ENCODE peak calls at places on chromosome 19, in nine cellular contexts. I is activated CD4-positive, alpha-beta T cell treated with anti-CD3 and anti-CD28 coated beads, Interleukin-2, amount 10 ng/mL, durations not matched to agents 7 days and 5 days; J is DMS153; U is AG08395; T is stimulated activated CD4-positive, alpha-beta T cell treated with anti-CD3 and anti-CD28 coated beads, Interleukin-12 subunit alpha, Interleukin-12 subunit beta, amount 100 ng/mL, for 24 hours; B is stimulated activated CD8-positive, alpha-beta memory T cell treated with anti-CD3 and anti-CD28 coated beads, Interleukin-4, amount 100 ng/mL, for 1 hour; Q is heart right ventricle; V is A172; K is HTR-8/SVneo. W is an unnamed sample.

GRCh38 chr19:13615890-13616289 is 109.6 kb upstream of the CACNA1A start:
- DNase-seq in U (no peak), V (no peak), Q (no peak), T (no peak), K (no peak), I (no peak), B (no peak), J (no peak), W (no peak)

GRCh38 chr19:10553943-10554381 is 10.3 kb downstream of the ATG4D start:
- DNase-seq in I (peak; percentile 84), K (no peak), B (no peak), U (no peak), V (no peak), T (no peak), Q (no peak), J (no peak), W (no peak)

GRCh38 chr19:2149980-2150793 is 1.2 kb downstream of the AP3D1 start:
- DNase-seq in J (no peak), B (no peak), I (no peak), Q (no peak), V (no peak), K (no peak), U (no peak), T (no peak), W (peak; percentile 31)

GRCh38 chr19:35907377-35907745 is 734 bp downstream of the TYROBP start:
- DNase-seq in K (no peak), B (no peak), Q (no peak), I (no peak), J (no peak), T (no peak), V (no peak), U (no peak), W (no peak)

GRCh38 chr19:48029431-48029830 is 14.4 kb downstream of the CABP5 start:
- DNase-seq in U (no peak), J (no peak), B (no peak), I (no peak), Q (no peak), T (no peak), V (no peak), K (no peak), W (no peak)

GRCh38 chr19:7739801-7740659 is 7.3 kb downstream of the CD209 start:
- DNase-seq in B (no peak), I (no peak), J (no peak), V (no peak), Q (no peak), U (no peak), T (no peak), K (no peak), W (no peak)

GRCh38 chr19:35041548-35042055 is at the start of gene HPN:
- DNase-seq in V (no peak), Q (no peak), I (no peak), K (no peak), J (no peak), B (no peak), U (no peak), T (no peak), W (no peak)

GRCh38 chr19:31560771-31561080 is 211.5 kb upstream of the TSHZ3 start:
- DNase-seq in V (no peak), U (no peak), Q (no peak), T (no peak), J (no peak), K (no peak), I (no peak), B (no peak), W (no peak)

GRCh38 chr19:43465468-43466120 is at the start of gene LYPD3:
- DNase-seq in T (no peak), Q (peak; percentile 18), J (no peak), B (no peak), U (peak; percentile 46), V (no peak), I (no peak), K (no peak), W (no peak)